ENCODE peak calls at places on chromosome 16, in four cellular contexts. One of them, this sample, is unnamed.

GRCh38 chr16:23950898-23951297 is 115.1 kb downstream of the PRKCB start:
- DNase-seq in K562: no peak
- DNase-seq in HL-60: no peak
- DNase-seq in GM12878: no peak
- DNase-seq in this sample: no peak

GRCh38 chr16:30660424-30661251 is 2.4 kb downstream of the FBRS start:
- DNase-seq in HL-60: peak
- DNase-seq in K562: no peak
- DNase-seq in GM12878: no peak
- DNase-seq in this sample: no peak

GRCh38 chr16:66495440-66495839 is 54.5 kb downstream of the TK2 start:
- DNase-seq in GM12878: no peak
- DNase-seq in K562: no peak
- DNase-seq in HL-60: no peak
- DNase-seq in this sample: no peak

GRCh38 chr16:17083628-17084027 is 387.1 kb downstream of the XYLT1 start:
- DNase-seq in K562: no peak
- DNase-seq in GM12878: no peak
- DNase-seq in HL-60: no peak
- DNase-seq in this sample: no peak

GRCh38 chr16:10170016-10170415 is 12.2 kb downstream of the GRIN2A start:
- DNase-seq in GM12878: no peak
- DNase-seq in HL-60: no peak
- DNase-seq in K562: no peak
- DNase-seq in this sample: no peak

GRCh38 chr16:53530046-53530445 is 27.0 kb upstream of the AKTIP start:
- DNase-seq in HL-60: no peak
- DNase-seq in GM12878: no peak
- DNase-seq in K562: no peak
- DNase-seq in this sample: no peak

GRCh38 chr16:47460301-47460754 is 535 bp downstream of the ITFG1 start:
- DNase-seq in K562: no peak
- DNase-seq in HL-60: no peak
- DNase-seq in GM12878: no peak
- DNase-seq in this sample: no peak

GRCh38 chr16:56983211-56983751 is 6.1 kb upstream of the NLRC5 start:
- DNase-seq in K562: no peak
- DNase-seq in HL-60: no peak
- DNase-seq in GM12878: no peak
- DNase-seq in this sample: no peak

GRCh38 chr16:82996814-82997213 is 370.0 kb downstream of the CDH13 start:
- DNase-seq in K562: no peak
- DNase-seq in GM12878: no peak
- DNase-seq in HL-60: no peak
- DNase-seq in this sample: no peak

GRCh38 chr16:85220125-85220839 is 108.0 kb upstream of the CIBAR2 start:
- DNase-seq in HL-60: no peak
- DNase-seq in GM12878: no peak
- DNase-seq in K562: no peak
- DNase-seq in this sample: no peak

GRCh38 chr16:11915644-11916523 is at the start of gene GSPT1:
- DNase-seq in HL-60: peak
- DNase-seq in GM12878: peak
- DNase-seq in K562: peak
- DNase-seq in this sample: peak

GRCh38 chr16:11550651-11551498 is 35.8 kb downstream of the LITAF start:
- DNase-seq in K562: no peak
- DNase-seq in GM12878: no peak
- DNase-seq in HL-60: peak
- DNase-seq in this sample: no peak

GRCh38 chr16:6797223-6797622 is 535.4 kb upstream of the RBFOX1 start:
- DNase-seq in K562: no peak
- DNase-seq in HL-60: no peak
- DNase-seq in GM12878: no peak
- DNase-seq in this sample: no peak

GRCh38 chr16:80051040-80051439 is 450.5 kb upstream of the MAF start:
- DNase-seq in K562: no peak
- DNase-seq in GM12878: no peak
- DNase-seq in HL-60: no peak
- DNase-seq in this sample: no peak

GRCh38 chr16:84308120-84308519 is 13.4 kb downstream of the WFDC1 start:
- DNase-seq in K562: peak
- DNase-seq in GM12878: no peak
- DNase-seq in HL-60: peak
- DNase-seq in this sample: peak

GRCh38 chr16:50169555-50170096 is 16.5 kb downstream of the TENT4B start:
- DNase-seq in HL-60: peak
- DNase-seq in K562: no peak
- DNase-seq in GM12878: no peak
- DNase-seq in this sample: no peak

GRCh38 chr16:66481081-66481942 is 54.2 kb downstream of the BEAN1 start:
- DNase-seq in HL-60: no peak
- DNase-seq in GM12878: no peak
- DNase-seq in K562: no peak
- DNase-seq in this sample: no peak

GRCh38 chr16:67396159-67396774 is 3.0 kb upstream of the TPPP3 start:
- DNase-seq in HL-60: no peak
- DNase-seq in GM12878: no peak
- DNase-seq in K562: peak
- DNase-seq in this sample: no peak

GRCh38 chr16:28136751-28137434 is 73.4 kb upstream of the GSG1L start:
- DNase-seq in K562: no peak
- DNase-seq in GM12878: no peak
- DNase-seq in HL-60: no peak
- DNase-seq in this sample: no peak

GRCh38 chr16:50153648-50154368 is 702 bp downstream of the TENT4B start:
- DNase-seq in K562: peak
- DNase-seq in GM12878: no peak
- DNase-seq in HL-60: peak
- DNase-seq in this sample: peak

GRCh38 chr16:84486126-84486525 is 18.3 kb downstream of the MEAK7 start:
- DNase-seq in K562: no peak
- DNase-seq in GM12878: no peak
- DNase-seq in HL-60: peak
- DNase-seq in this sample: no peak

GRCh38 chr16:84836234-84836647 is 16.5 kb downstream of the CRISPLD2 start:
- DNase-seq in HL-60: no peak
- DNase-seq in K562: no peak
- DNase-seq in GM12878: no peak
- DNase-seq in this sample: no peak

GRCh38 chr16:88857728-88858339 is 907 bp downstream of the TRAPPC2L start:
- DNase-seq in K562: peak
- DNase-seq in GM12878: no peak
- DNase-seq in HL-60: peak
- DNase-seq in this sample: peak

GRCh38 chr16:29714972-29715371 is 30.8 kb downstream of the C16orf54 start:
- DNase-seq in HL-60: no peak
- DNase-seq in GM12878: no peak
- DNase-seq in K562: no peak
- DNase-seq in this sample: no peak

GRCh38 chr16:27316038-27316680 is 2.4 kb downstream of the IL4R start:
- DNase-seq in GM12878: no peak
- DNase-seq in HL-60: no peak
- DNase-seq in K562: no peak
- DNase-seq in this sample: no peak

GRCh38 chr16:76345093-76345735 is 68.0 kb downstream of the CNTNAP4 start:
- DNase-seq in HL-60: no peak
- DNase-seq in GM12878: no peak
- DNase-seq in K562: no peak
- DNase-seq in this sample: no peak

GRCh38 chr16:20611350-20611902 is 35.3 kb upstream of the ACSM2B start:
- DNase-seq in HL-60: no peak
- DNase-seq in K562: no peak
- DNase-seq in GM12878: no peak
- DNase-seq in this sample: no peak

GRCh38 chr16:66618588-66618987 is 14.1 kb downstream of the CMTM3 start:
- DNase-seq in GM12878: no peak
- DNase-seq in K562: no peak
- DNase-seq in HL-60: no peak
- DNase-seq in this sample: no peak

GRCh38 chr16:3882531-3882930 is 2.0 kb upstream of the CREBBP start:
- DNase-seq in K562: no peak
- DNase-seq in HL-60: no peak
- DNase-seq in GM12878: no peak
- DNase-seq in this sample: no peak

DNA sequence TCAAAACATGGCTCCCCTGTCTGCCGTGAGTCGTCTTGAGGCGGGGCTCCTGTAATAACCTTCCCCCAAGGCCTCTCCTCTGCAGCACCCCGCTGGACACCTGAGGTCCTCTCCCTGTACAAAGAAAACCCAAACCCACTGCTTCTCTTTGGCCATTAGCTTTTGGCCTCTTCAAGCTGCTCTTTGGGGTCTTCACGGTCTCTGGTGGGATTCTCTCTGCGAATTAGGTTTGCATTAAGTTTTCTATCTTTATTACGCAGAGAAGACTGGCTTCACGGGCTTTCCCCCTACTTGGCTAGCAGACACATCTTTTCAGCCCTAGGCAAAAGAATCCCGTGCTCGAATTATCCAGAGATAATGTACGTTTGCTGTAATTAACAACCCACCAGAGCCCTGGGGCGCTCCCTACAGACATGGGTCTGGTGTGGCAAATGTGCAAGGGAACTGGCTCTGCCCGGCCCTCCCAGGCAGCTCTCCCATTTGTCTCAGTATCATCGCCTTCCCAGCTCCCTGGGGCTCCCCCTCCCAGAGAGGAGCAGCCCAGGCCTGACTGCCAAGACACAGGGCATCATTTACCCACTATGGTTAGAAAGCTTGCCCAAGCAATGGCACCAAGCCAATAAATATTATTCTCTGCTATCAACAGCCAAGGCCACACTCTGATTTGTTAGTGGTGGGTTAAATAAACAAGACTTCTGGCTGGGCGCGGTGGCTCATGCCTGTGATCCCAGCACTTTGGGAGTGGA is 24.7 kb upstream of the KLHDC4 start:
- DNase-seq in K562: no peak
- DNase-seq in GM12878: no peak
- DNase-seq in HL-60: no peak
- DNase-seq in this sample: no peak
- TF ChIP-seq SPI1 in K562: no peak
- TF ChIP-seq SPI1 in GM12878: no peak
- TF ChIP-seq SPI1 in HL-60: no peak
- TF ChIP-seq SPI1 in this sample: no peak

GRCh38 chr16:71930013-71930563 is 34.8 kb downstream of the IST1 start:
- DNase-seq in K562: no peak
- DNase-seq in HL-60: no peak
- DNase-seq in GM12878: no peak
- DNase-seq in this sample: no peak

GRCh38 chr16:71930993-71931392 is 35.7 kb downstream of the IST1 start:
- DNase-seq in GM12878: no peak
- DNase-seq in K562: no peak
- DNase-seq in HL-60: no peak
- DNase-seq in this sample: no peak

GRCh38 chr16:71927787-71928186 is 32.5 kb downstream of the IST1 start:
- DNase-seq in HL-60: no peak
- DNase-seq in GM12878: no peak
- DNase-seq in K562: no peak
- DNase-seq in this sample: no peak

GRCh38 chr16:71927383-71927782 is 32.1 kb downstream of the IST1 start:
- DNase-seq in GM12878: no peak
- DNase-seq in K562: no peak
- DNase-seq in HL-60: no peak
- DNase-seq in this sample: no peak

DNA sequence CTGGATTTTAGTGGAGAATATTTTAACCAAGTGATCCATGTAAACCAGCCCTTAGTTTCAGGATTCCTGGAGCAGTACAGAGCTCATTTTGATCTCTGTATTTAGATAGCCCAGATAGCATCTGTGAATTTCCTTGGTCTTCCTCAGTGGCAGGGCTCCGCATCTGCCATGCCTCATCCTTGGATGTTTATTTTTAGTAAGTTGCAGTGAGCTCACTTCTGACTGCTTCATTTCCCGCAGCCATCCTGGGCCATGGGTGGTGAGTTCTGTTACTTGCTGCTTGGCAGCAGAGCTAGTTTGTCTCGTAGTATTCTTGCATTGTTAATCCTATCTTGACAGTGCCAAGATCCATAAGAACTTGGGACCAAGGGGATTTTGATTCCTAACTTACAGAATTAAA is 33.7 kb downstream of the IST1 start:
- DNase-seq in HL-60: no peak
- DNase-seq in K562: no peak
- DNase-seq in GM12878: no peak
- DNase-seq in this sample: no peak
- TF ChIP-seq SPI1 in HL-60: no peak
- TF ChIP-seq SPI1 in K562: no peak
- TF ChIP-seq SPI1 in GM12878: no peak
- TF ChIP-seq SPI1 in this sample: no peak

GRCh38 chr16:55496509-55497145 is 12.2 kb upstream of the LPCAT2 start:
- DNase-seq in K562: no peak
- DNase-seq in GM12878: no peak
- DNase-seq in HL-60: no peak
- DNase-seq in this sample: no peak

GRCh38 chr16:55495616-55496289 is 13.1 kb upstream of the LPCAT2 start:
- DNase-seq in GM12878: no peak
- DNase-seq in HL-60: no peak
- DNase-seq in K562: no peak
- DNase-seq in this sample: no peak

GRCh38 chr16:55497558-55497957 is 11.3 kb upstream of the LPCAT2 start:
- DNase-seq in HL-60: no peak
- DNase-seq in GM12878: no peak
- DNase-seq in K562: no peak
- DNase-seq in this sample: no peak

GRCh38 chr16:55492756-55493380 is 13.9 kb downstream of the MMP2 start:
- DNase-seq in HL-60: no peak
- DNase-seq in K562: no peak
- DNase-seq in GM12878: no peak
- DNase-seq in this sample: no peak

GRCh38 chr16:55494994-55495421 is 13.9 kb upstream of the LPCAT2 start:
- DNase-seq in K562: peak
- DNase-seq in GM12878: no peak
- DNase-seq in HL-60: peak
- DNase-seq in this sample: no peak
- TF ChIP-seq SPI1 in K562: no peak
- TF ChIP-seq SPI1 in GM12878: no peak
- TF ChIP-seq SPI1 in HL-60: no peak
- TF ChIP-seq SPI1 in this sample: no peak

DNA sequence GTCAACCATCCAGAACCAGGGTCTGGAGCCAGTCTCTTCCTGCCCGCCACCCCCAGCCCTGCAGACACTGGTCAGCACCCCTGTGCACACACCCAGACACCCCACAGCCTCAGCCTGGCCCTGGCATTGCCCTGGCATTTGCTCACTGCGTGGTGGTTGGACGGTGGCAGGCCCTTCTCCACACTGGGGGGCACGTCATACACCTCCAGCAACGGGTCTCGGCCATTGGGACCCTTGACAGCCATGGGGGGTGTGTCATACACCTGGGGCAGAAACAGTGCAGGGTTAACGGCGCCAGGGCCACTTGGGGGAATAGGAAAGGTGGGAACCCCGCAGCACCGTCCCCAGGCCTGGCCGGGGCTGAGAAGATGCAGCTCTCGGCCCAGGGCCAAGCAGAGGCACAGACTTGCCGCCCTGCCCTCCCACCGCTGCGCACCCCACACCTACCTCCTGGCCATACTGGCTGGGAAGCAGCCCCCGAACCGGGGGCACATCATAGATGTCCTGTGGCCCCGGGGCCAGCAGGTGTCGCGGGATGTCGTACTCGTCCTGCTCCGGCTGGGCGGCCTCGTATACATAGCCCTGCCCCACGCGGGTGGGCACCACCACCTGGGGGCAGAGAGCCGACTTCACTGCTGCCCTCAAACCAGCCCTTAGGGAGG is 14.6 kb downstream of the BCAR1 start:
- DNase-seq in GM12878: no peak
- DNase-seq in HL-60: no peak
- DNase-seq in K562: no peak
- DNase-seq in this sample: no peak
- TF ChIP-seq SPI1 in GM12878: no peak
- TF ChIP-seq SPI1 in HL-60: no peak
- TF ChIP-seq SPI1 in K562: no peak
- TF ChIP-seq SPI1 in this sample: no peak

This sample was measured in GM12891.